ENCODE peak calls at places on chromosome 12, in eight cellular contexts. A is HTR-8/SVneo, Y is MCF 10A, U is NCI-H2029 treated with DMSO at 0.1 percent for 48 hours, B is HFF-Myc, J is H9, M is midbrain, W is iPS-NIHi11. R is an unnamed sample.

GRCh38 chr12:68373836-68374314 is 41.7 kb upstream of the MDM1 start:
- DNase-seq in A (no peak), Y (no peak), U (no peak), B (no peak), J (no peak), M (no peak), W (no peak), R (no peak)

GRCh38 chr12:124514996-124515932 is 52.1 kb downstream of the NCOR2 start:
- DNase-seq in A (no peak), Y (no peak), U (no peak), B (no peak), J (no peak), M (no peak), W (no peak), R (no peak)

GRCh38 chr12:97151481-97151880 is 244.4 kb downstream of the NEDD1 start:
- DNase-seq in A (no peak), Y (no peak), U (no peak), B (no peak), J (no peak), M (no peak), W (no peak), R (no peak)

GRCh38 chr12:99130808-99131538 is 485.9 kb downstream of the APAF1 start:
- DNase-seq in A (no peak), Y (peak; percentile 63), U (no peak), B (no peak), J (no peak), M (no peak), W (no peak), R (no peak)

GRCh38 chr12:19301688-19302640 is 137.3 kb upstream of the AEBP2 start:
- DNase-seq in A (no peak), Y (no peak), U (no peak), B (no peak), J (no peak), M (no peak), W (no peak), R (no peak)

GRCh38 chr12:123065666-123066457 is 85.0 kb downstream of the PITPNM2 start:
- DNase-seq in A (no peak), Y (no peak), U (no peak), B (no peak), J (no peak), M (no peak), W (no peak), R (no peak)

GRCh38 chr12:123983822-123984485 is 10.9 kb downstream of the ZNF664 start:
- DNase-seq in A (peak; percentile 32), Y (peak; percentile 75), U (no peak), B (peak; percentile 42), J (peak; percentile 59), M (peak; percentile 78), W (peak; percentile 51), R (peak; percentile 69)

GRCh38 chr12:30617568-30617967 is 78.1 kb downstream of the IPO8 start:
- DNase-seq in A (no peak), Y (no peak), U (no peak), B (no peak), J (no peak), M (no peak), W (no peak), R (no peak)

GRCh38 chr12:17661250-17661649 is 428.7 kb downstream of the RERGL start:
- DNase-seq in A (no peak), Y (peak; percentile 6), U (no peak), B (no peak), J (no peak), M (no peak), W (peak; percentile 15), R (no peak)

GRCh38 chr12:49093746-49094103 is 876 bp downstream of the DHH start:
- DNase-seq in A (no peak), Y (no peak), U (no peak), B (no peak), J (peak; percentile 48), M (no peak), W (peak; percentile 42), R (no peak)

GRCh38 chr12:130053641-130054040 is 108.6 kb upstream of the FZD10 start:
- DNase-seq in A (no peak), Y (no peak), U (no peak), B (no peak), J (peak; percentile 67), M (no peak), W (peak; percentile 56), R (no peak)

GRCh38 chr12:94111290-94111689 is 37.1 kb upstream of the PLXNC1 start:
- DNase-seq in A (no peak), Y (no peak), U (no peak), B (no peak), J (no peak), M (no peak), W (no peak), R (no peak)

GRCh38 chr12:27899151-27899661 is 73.3 kb downstream of the PTHLH start:
- DNase-seq in A (peak; percentile 59), Y (peak; percentile 90), U (no peak), B (no peak), J (no peak), M (no peak), W (no peak), R (no peak)

GRCh38 chr12:76810690-76811434 is 46.9 kb downstream of the ZDHHC17 start:
- DNase-seq in A (no peak), Y (no peak), U (no peak), B (no peak), J (no peak), M (no peak), W (no peak), R (no peak)

GRCh38 chr12:62191747-62192485 is 68.3 kb upstream of the USP15 start:
- DNase-seq in A (peak; percentile 8), Y (no peak), U (no peak), B (no peak), J (peak; percentile 46), M (no peak), W (peak; percentile 31), R (no peak)

GRCh38 chr12:116442981-116443380 is 116.2 kb upstream of the MAP1LC3B2 start:
- DNase-seq in A (no peak), Y (no peak), U (no peak), B (no peak), J (no peak), M (no peak), W (no peak), R (no peak)

GRCh38 chr12:88549929-88550328 is 30.3 kb downstream of the KITLG start:
- DNase-seq in A (no peak), Y (no peak), U (no peak), B (no peak), J (no peak), M (no peak), W (no peak), R (no peak)

GRCh38 chr12:114612062-114612461 is 71.9 kb downstream of the TBX3 start:
- DNase-seq in A (no peak), Y (no peak), U (no peak), B (no peak), J (no peak), M (no peak), W (no peak), R (no peak)

GRCh38 chr12:109710747-109711595 is 2.7 kb upstream of the FAM222A start:
- DNase-seq in A (no peak), Y (peak; percentile 23), U (no peak), B (no peak), J (no peak), M (no peak), W (no peak), R (no peak)

GRCh38 chr12:15037091-15037723 is 64.4 kb downstream of the PDE6H start:
- DNase-seq in A (no peak), Y (peak; percentile 12), U (no peak), B (no peak), J (no peak), M (no peak), W (no peak), R (no peak)

GRCh38 chr12:50220357-50221061 is 53.3 kb upstream of the CERS5 start:
- DNase-seq in A (no peak), Y (peak; percentile 88), U (peak; percentile 13), B (no peak), J (no peak), M (no peak), W (no peak), R (no peak)

GRCh38 chr12:117140397-117141096 is 41.3 kb upstream of the TESC start:
- DNase-seq in A (no peak), Y (peak; percentile 53), U (peak; percentile 28), B (no peak), J (no peak), M (no peak), W (no peak), R (no peak)